ENCODE peak calls at places on chromosomes 3 and 15, in five cellular contexts. T, Z, Y, P and V are unnamed samples.

GRCh38 chr3:125357032-125357658 is 18.0 kb downstream of the ZNF148 start:
- DNase-seq in T (peak), Z (peak), Y (no peak), P (peak), V (peak)

GRCh38 chr3:143098032-143098764 is 21.4 kb upstream of the CHST2 start:
- DNase-seq in T (no peak), Z (no peak), Y (no peak), P (no peak), V (no peak)

GRCh38 chr15:93035092-93035915 is 53.7 kb downstream of the RGMA start:
- DNase-seq in T (no peak), Z (no peak), Y (no peak), P (no peak), V (no peak)

GRCh38 chr3:108099679-108100428 is 9.0 kb upstream of the CD47 start:
- DNase-seq in T (no peak), Z (no peak), Y (no peak), P (no peak), V (peak)

GRCh38 chr3:187061748-187062147 is 77.5 kb downstream of the RPL39L start:
- DNase-seq in T (no peak), Z (no peak), Y (no peak), P (no peak), V (no peak)

GRCh38 chr15:95604634-95605036 is 725.9 kb upstream of the NR2F2 start:
- DNase-seq in T (peak), Z (no peak), Y (no peak), P (no peak), V (no peak)

GRCh38 chr15:66184492-66184891 is 69.1 kb downstream of the MEGF11 start:
- DNase-seq in T (no peak), Z (no peak), Y (no peak), P (no peak), V (no peak)

GRCh38 chr15:35066094-35066493 is 19.0 kb downstream of the NANOGP8 start:
- DNase-seq in T (no peak), Z (no peak), Y (no peak), P (no peak), V (no peak)

GRCh38 chr15:48603123-48603500 is 42.4 kb downstream of the FBN1 start:
- DNase-seq in T (peak), Z (no peak), Y (no peak), P (peak), V (no peak)

GRCh38 chr3:10373686-10374261 is 52.9 kb upstream of the SEC13 start:
- DNase-seq in T (peak), Z (no peak), Y (no peak), P (no peak), V (no peak)

GRCh38 chr15:56537881-56538280 is 72.9 kb upstream of the MNS1 start:
- DNase-seq in T (no peak), Z (no peak), Y (no peak), P (no peak), V (peak)

GRCh38 chr15:88400591-88400990 is 66.6 kb downstream of the MRPL46 start:
- DNase-seq in T (no peak), Z (no peak), Y (no peak), P (no peak), V (no peak)

GRCh38 chr15:101023501-101024110 is 104.4 kb downstream of the LRRK1 start:
- DNase-seq in T (no peak), Z (no peak), Y (no peak), P (no peak), V (no peak)

GRCh38 chr3:43512749-43513404 is 108.9 kb downstream of the ANO10 start:
- DNase-seq in T (peak), Z (no peak), Y (no peak), P (no peak), V (no peak)

GRCh38 chr15:96331942-96332853 is 1.7 kb downstream of the NR2F2 start:
- DNase-seq in T (peak), Z (peak), Y (no peak), P (peak), V (peak)

GRCh38 chr15:62928242-62928995 is 114.1 kb upstream of the TPM1 start:
- DNase-seq in T (peak), Z (no peak), Y (peak), P (no peak), V (no peak)

GRCh38 chr15:31268108-31268501 is 58.5 kb upstream of the KLF13 start:
- DNase-seq in T (no peak), Z (no peak), Y (no peak), P (no peak), V (peak)

GRCh38 chr3:16252988-16253387 is 11.8 kb downstream of the DPH3 start:
- DNase-seq in T (no peak), Z (no peak), Y (no peak), P (no peak), V (no peak)

GRCh38 chr3:69855436-69856162 is 116.3 kb downstream of the MITF start:
- DNase-seq in T (peak), Z (no peak), Y (no peak), P (no peak), V (no peak)

GRCh38 chr3:74067296-74067695 is 442.6 kb upstream of the PDZRN3 start:
- DNase-seq in T (peak), Z (no peak), Y (no peak), P (peak), V (no peak)

GRCh38 chr15:53982281-53982680 is 4.0 kb downstream of the UNC13C start:
- DNase-seq in T (no peak), Z (no peak), Y (no peak), P (no peak), V (no peak)

GRCh38 chr3:52484680-52485461 is 10.3 kb upstream of the STAB1 start:
- DNase-seq in T (no peak), Z (no peak), Y (no peak), P (no peak), V (no peak)

GRCh38 chr3:195245531-195245951 is 25.4 kb downstream of the XXYLT1 start:
- DNase-seq in T (no peak), Z (no peak), Y (no peak), P (no peak), V (peak)

GRCh38 chr15:55969582-55969981 is 23.8 kb downstream of the NEDD4 start:
- DNase-seq in T (no peak), Z (no peak), Y (no peak), P (no peak), V (peak)

GRCh38 chr15:42133892-42134502 is 22.4 kb downstream of the PLA2G4F start:
- DNase-seq in T (no peak), Z (peak), Y (no peak), P (peak), V (peak)

GRCh38 chr15:63379492-63380150 is 2.0 kb downstream of the CA12 start:
- DNase-seq in T (no peak), Z (no peak), Y (no peak), P (no peak), V (no peak)

GRCh38 chr3:29868702-29869101 is 587.8 kb downstream of the RBMS3 start:
- DNase-seq in T (no peak), Z (no peak), Y (no peak), P (peak), V (no peak)

GRCh38 chr3:45414823-45415222 is 26.4 kb downstream of the LARS2 start:
- DNase-seq in T (no peak), Z (no peak), Y (no peak), P (no peak), V (no peak)

DNA sequence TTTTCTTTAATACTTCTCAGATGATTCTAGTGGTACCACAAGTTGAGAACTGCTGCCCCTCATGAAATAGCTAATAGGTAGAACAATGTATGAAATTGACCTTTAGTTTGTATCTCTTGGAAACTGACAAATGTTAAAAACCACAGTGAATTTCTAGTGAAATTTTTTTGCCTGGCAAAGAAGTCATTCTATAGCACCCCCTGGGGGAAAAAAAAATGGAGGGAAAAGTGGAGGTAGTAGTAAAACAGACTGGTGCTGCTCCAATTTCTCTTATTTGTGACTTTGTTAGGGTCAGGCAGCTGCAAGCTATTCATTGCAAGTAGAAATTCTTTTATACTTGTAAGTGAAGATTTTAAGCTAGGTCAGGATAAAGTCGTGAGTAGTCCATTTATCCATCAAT is 605.0 kb downstream of the NLGN1 start:
- DNase-seq in T (peak), Z (no peak), Y (no peak), P (peak), V (no peak)
- TF ChIP-seq CTCF in T (peak), Z (no peak), Y (peak), P (peak), V (no peak)

GRCh38 chr3:34387831-34388564 is 589.6 kb downstream of the PDCD6IP start:
- DNase-seq in T (no peak), Z (no peak), Y (no peak), P (peak), V (no peak)
- TF ChIP-seq CTCF in T (no peak), Z (peak), Y (peak), P (peak), V (peak)

DNA sequence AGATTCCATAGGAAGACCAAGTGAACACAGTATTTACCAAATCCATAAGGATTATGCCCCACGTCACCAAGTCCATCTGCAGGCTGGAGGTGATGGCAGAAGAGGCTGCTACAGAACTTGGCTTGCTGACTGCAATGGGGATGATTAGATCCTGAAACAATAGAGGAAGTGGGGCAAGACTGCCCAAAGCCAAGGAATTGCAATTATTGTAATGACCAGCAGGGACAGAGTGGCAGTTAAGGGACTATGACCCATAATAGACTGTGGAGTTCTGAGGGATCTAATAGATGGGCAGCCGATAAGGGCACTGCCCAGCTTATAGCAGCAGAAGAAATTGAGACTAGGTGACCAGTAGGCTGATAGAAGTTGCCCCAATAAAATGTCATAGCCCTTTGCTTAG is 108.4 kb downstream of the MINAR1 start:
- DNase-seq in T (no peak), Z (no peak), Y (no peak), P (peak), V (no peak)
- TF ChIP-seq CTCF in T (no peak), Z (peak), Y (no peak), P (peak), V (no peak)

DNA sequence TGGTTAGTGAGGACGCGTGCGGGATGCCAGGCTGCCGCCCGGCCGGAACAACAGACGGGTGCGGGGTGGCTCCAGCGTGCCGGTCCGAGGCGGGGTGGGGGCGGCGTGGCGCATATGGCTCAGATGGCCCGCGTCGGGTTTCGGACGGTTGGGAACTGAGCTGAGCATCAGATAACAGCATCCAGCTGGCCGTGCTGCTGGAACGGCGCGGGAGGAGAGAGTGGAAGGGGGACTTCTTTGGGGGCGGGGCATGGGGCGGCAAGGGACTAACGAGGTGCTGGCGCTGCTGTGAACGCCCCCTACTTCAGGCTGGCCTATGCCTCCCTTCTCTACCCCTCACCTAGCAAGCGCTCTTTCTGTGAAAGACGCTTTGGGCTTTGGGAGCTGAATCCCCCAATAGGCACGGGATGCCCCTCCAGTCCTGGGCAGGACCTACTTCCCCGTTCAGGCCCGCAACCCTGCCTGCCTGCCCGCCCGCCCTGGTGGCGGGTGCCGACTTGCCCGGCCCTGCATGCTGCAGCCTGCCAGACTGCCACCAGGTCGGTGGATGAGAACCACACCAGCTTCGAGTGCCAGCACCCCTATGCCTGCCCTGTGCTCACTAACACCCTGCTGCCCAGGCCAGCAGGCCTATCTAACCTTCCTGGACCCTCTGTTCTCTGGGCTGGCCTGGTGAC is 541 bp downstream of the INKA1 start:
- DNase-seq in T (no peak), Z (no peak), Y (no peak), P (peak), V (no peak)
- TF ChIP-seq CTCF in T (no peak), Z (no peak), Y (no peak), P (no peak), V (no peak)

GRCh38 chr15:74200394-74200793 is 2.2 kb downstream of the STRA6 start:
- DNase-seq in T (peak), Z (no peak), Y (no peak), P (no peak), V (no peak)

GRCh38 chr15:74203914-74204431 is 1.4 kb upstream of the STRA6 start:
- DNase-seq in T (peak), Z (no peak), Y (no peak), P (peak), V (no peak)

GRCh38 chr15:74201656-74202420 is 749 bp downstream of the STRA6 start:
- DNase-seq in T (peak), Z (no peak), Y (no peak), P (no peak), V (no peak)

GRCh38 chr15:74200871-74201419 is 1.6 kb downstream of the STRA6 start:
- DNase-seq in T (peak), Z (no peak), Y (no peak), P (no peak), V (no peak)

GRCh38 chr15:74202461-74203401 is at the start of gene STRA6:
- DNase-seq in T (peak), Z (peak), Y (no peak), P (peak), V (no peak)
- TF ChIP-seq CTCF in T (peak), Z (peak), Y (peak), P (peak), V (no peak)